ENCODE peak calls at places on chromosomes 7 and 10, in seven cellular contexts. O is skeletal muscle cell, Q is IMR-90, F is astrocyte of the cerebellum, R is dorsolateral prefrontal cortex, W is fibroblast of lung, V is ovary. E is an unnamed sample.

GRCh38 chr10:61024801-61025201 is 80.8 kb upstream of the RHOBTB1 start:
- DNase-seq in O (no peak), Q (peak), F (no peak), R (no peak), W (peak), V (no peak), E (no peak)

GRCh38 chr7:1099637-1100036 is 11.7 kb downstream of the GPER1 start:
- DNase-seq in O (no peak), Q (no peak), F (no peak), R (no peak), W (no peak), V (no peak), E (no peak)

GRCh38 chr10:48924988-48925387 is 14.7 kb downstream of the LRRC18 start:
- DNase-seq in O (no peak), Q (no peak), F (no peak), R (no peak), W (no peak), V (no peak), E (no peak)

GRCh38 chr7:18952846-18953245 is 164.6 kb downstream of the TWIST1 start:
- DNase-seq in O (no peak), Q (no peak), F (no peak), R (no peak), W (no peak), V (no peak), E (no peak)

GRCh38 chr10:118842826-118843624 is 88.3 kb upstream of the CACUL1 start:
- DNase-seq in O (no peak), Q (no peak), F (no peak), R (no peak), W (no peak), V (no peak), E (no peak)

GRCh38 chr10:18312385-18313145 is 172.3 kb downstream of the CACNB2 start:
- DNase-seq in O (peak), Q (peak), F (peak), R (no peak), W (peak), V (peak), E (peak)

GRCh38 chr7:66921918-66922486 is 977 bp downstream of the TMEM248 start:
- DNase-seq in O (peak), Q (no peak), F (no peak), R (no peak), W (peak), V (no peak), E (no peak)

GRCh38 chr7:78197447-78197846 is 398.9 kb downstream of the PHTF2 start:
- DNase-seq in O (peak), Q (peak), F (no peak), R (no peak), W (peak), V (no peak), E (no peak)

GRCh38 chr7:79979437-79979836 is 155.2 kb upstream of the GNAI1 start:
- DNase-seq in O (peak), Q (peak), F (no peak), R (no peak), W (peak), V (no peak), E (no peak)

GRCh38 chr10:93352638-93353383 is 129.3 kb downstream of the MYOF start:
- DNase-seq in O (no peak), Q (peak), F (peak), R (no peak), W (peak), V (no peak), E (peak)

GRCh38 chr10:17257466-17258321 is 29.7 kb downstream of the VIM start:
- DNase-seq in O (no peak), Q (peak), F (peak), R (no peak), W (peak), V (peak), E (no peak)

GRCh38 chr7:2864204-2864985 is 20.3 kb upstream of the GNA12 start:
- DNase-seq in O (no peak), Q (no peak), F (no peak), R (no peak), W (no peak), V (no peak), E (no peak)

GRCh38 chr10:109029870-109030269 is 893.4 kb downstream of the XPNPEP1 start:
- DNase-seq in O (no peak), Q (no peak), F (no peak), R (no peak), W (peak), V (no peak), E (no peak)

GRCh38 chr7:117038408-117038807 is 85.1 kb downstream of the ST7 start:
- DNase-seq in O (no peak), Q (no peak), F (no peak), R (no peak), W (no peak), V (no peak), E (no peak)

GRCh38 chr10:72503241-72503640 is 122.6 kb downstream of the MICU1 start:
- DNase-seq in O (peak), Q (peak), F (no peak), R (no peak), W (peak), V (no peak), E (peak)

GRCh38 chr10:26378763-26379361 is 59.3 kb upstream of the APBB1IP start:
- DNase-seq in O (no peak), Q (no peak), F (no peak), R (no peak), W (peak), V (no peak), E (no peak)

GRCh38 chr7:120709931-120710330 is 148.0 kb downstream of the TSPAN12 start:
- DNase-seq in O (no peak), Q (no peak), F (no peak), R (no peak), W (peak), V (no peak), E (no peak)

GRCh38 chr7:45469103-45469502 is 105.1 kb upstream of the ADCY1 start:
- DNase-seq in O (no peak), Q (no peak), F (peak), R (no peak), W (peak), V (no peak), E (no peak)

GRCh38 chr7:128084896-128085608 is 53.8 kb upstream of the LRRC4 start:
- DNase-seq in O (no peak), Q (peak), F (no peak), R (no peak), W (peak), V (no peak), E (no peak)

GRCh38 chr10:114374141-114374791 is 30.0 kb downstream of the AFAP1L2 start:
- DNase-seq in O (no peak), Q (peak), F (peak), R (no peak), W (peak), V (peak), E (peak)

GRCh38 chr7:31059551-31059950 is 7.4 kb downstream of the ADCYAP1R1 start:
- DNase-seq in O (no peak), Q (no peak), F (no peak), R (no peak), W (no peak), V (no peak), E (no peak)

GRCh38 chr10:78870458-78870857 is 198.3 kb upstream of the ZMIZ1 start:
- DNase-seq in O (no peak), Q (no peak), F (no peak), R (no peak), W (no peak), V (no peak), E (no peak)

GRCh38 chr10:114996542-114996941 is 58.5 kb downstream of the TRUB1 start:
- DNase-seq in O (no peak), Q (peak), F (no peak), R (no peak), W (peak), V (no peak), E (no peak)

GRCh38 chr10:17768506-17768905 is 16.5 kb downstream of the TMEM236 start:
- DNase-seq in O (no peak), Q (no peak), F (no peak), R (no peak), W (no peak), V (no peak), E (no peak)

GRCh38 chr10:62036186-62037081 is 134.9 kb downstream of the ARID5B start:
- DNase-seq in O (no peak), Q (no peak), F (no peak), R (no peak), W (peak), V (no peak), E (no peak)

GRCh38 chr7:96949766-96950165 is 55.6 kb upstream of the DLX6 start:
- DNase-seq in O (no peak), Q (no peak), F (peak), R (no peak), W (peak), V (no peak), E (peak)

GRCh38 chr7:155299539-155300202 is 2.0 kb downstream of the INSIG1 start:
- DNase-seq in O (no peak), Q (no peak), F (no peak), R (no peak), W (no peak), V (no peak), E (no peak)

GRCh38 chr7:149642579-149642978 is 130.8 kb downstream of the ZNF467 start:
- DNase-seq in O (no peak), Q (no peak), F (no peak), R (no peak), W (no peak), V (no peak), E (no peak)

GRCh38 chr10:87658858-87659555 is 671 bp upstream of the PAPSS2 start:
- DNase-seq in O (no peak), Q (peak), F (no peak), R (no peak), W (no peak), V (no peak), E (no peak)

GRCh38 chr10:103789771-103790201 is 65.6 kb downstream of the SH3PXD2A start:
- DNase-seq in O (no peak), Q (no peak), F (no peak), R (no peak), W (no peak), V (no peak), E (no peak)

GRCh38 chr10:8042032-8042863 is 12.2 kb upstream of the GATA3 start:
- DNase-seq in O (no peak), Q (no peak), F (no peak), R (no peak), W (no peak), V (no peak), E (no peak)

GRCh38 chr7:11212080-11212711 is 238.5 kb downstream of the PHF14 start:
- DNase-seq in O (peak), Q (peak), F (peak), R (peak), W (peak), V (peak), E (peak)

DNA sequence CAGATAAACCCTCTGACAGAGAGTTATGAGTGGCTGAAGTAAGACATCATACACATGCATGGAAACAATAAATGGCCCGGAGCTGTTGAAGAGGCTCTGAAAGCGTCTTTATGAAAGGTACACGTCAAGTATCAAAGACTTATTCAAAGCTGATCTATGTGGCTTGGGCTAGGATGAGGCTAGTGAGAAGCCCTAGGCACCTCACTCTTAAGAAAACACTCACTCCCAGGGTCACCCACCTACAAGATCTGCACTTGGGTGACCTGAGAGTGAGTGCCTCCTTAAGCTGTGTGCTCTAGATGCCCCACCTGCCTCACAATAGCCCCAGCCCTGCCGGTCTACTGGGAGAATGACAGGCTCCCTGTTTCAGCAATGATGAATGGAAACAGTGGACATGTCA is 1.1 kb upstream of the GIMAP1 start:
- DNase-seq in O (no peak), Q (no peak), F (no peak), R (no peak), W (no peak), V (no peak), E (no peak)
- H3K4me3 ChIP-seq in O (no peak), Q (no peak), F (no peak), R (no peak), W (no peak), V (no peak), E (no peak)

DNA sequence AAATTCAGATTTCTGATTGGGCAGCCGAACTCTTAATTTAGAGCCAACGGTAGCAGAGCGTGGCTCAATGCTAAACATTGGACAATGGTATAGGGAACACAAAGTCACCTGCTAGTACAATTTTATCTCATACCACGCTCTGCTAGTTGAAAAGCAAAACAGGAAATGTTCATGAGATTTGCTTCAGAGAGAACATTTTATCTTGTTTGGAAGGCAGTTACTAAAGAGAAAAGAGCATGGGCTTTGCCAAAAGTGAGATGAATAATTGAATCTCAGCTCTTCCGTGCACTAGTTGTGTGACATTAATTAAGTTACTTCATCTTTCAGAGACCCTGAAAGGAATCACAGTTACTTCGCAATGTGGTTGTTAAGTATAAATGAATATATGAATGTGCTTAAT is 161.5 kb upstream of the FAM13C start:
- DNase-seq in O (no peak), Q (no peak), F (no peak), R (no peak), W (no peak), V (no peak), E (no peak)
- H3K4me3 ChIP-seq in O (no peak), Q (no peak), F (no peak), R (no peak), W (no peak), V (no peak), E (no peak)

DNA sequence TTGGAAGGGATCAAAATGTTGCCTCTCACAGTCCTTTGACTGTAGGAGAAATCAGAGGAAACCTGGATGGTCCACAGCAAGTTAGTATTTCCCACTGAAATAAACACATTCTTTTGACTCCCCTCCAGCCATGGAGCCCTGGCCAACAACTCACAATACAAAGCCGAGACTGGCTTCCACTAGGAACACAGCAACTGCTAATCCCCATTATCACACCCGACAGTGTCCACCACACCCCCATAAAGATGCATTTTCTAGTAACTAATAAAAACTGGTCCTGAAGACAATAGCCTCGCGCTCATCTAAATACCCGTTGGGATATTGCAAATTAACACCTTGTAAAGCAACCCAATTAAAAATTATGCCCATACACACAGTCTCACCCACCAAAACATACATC is 768 bp upstream of the MACROH2A2 start:
- DNase-seq in O (no peak), Q (no peak), F (no peak), R (no peak), W (no peak), V (no peak), E (no peak)
- H3K4me3 ChIP-seq in O (peak), Q (peak), F (peak), R (peak), W (no peak), V (peak), E (no peak)

GRCh38 chr10:94361161-94361794 is 1.5 kb downstream of the NOC3L start:
- DNase-seq in O (no peak), Q (no peak), F (no peak), R (no peak), W (peak), V (no peak), E (peak)

GRCh38 chr10:94357193-94357592 is 5.5 kb downstream of the NOC3L start:
- DNase-seq in O (no peak), Q (no peak), F (no peak), R (no peak), W (no peak), V (no peak), E (no peak)

GRCh38 chr10:94362360-94363250 is at the start of gene NOC3L:
- DNase-seq in O (peak), Q (peak), F (peak), R (peak), W (peak), V (peak), E (peak)

GRCh38 chr10:94355841-94356240 is 6.9 kb downstream of the NOC3L start:
- DNase-seq in O (no peak), Q (no peak), F (no peak), R (no peak), W (no peak), V (no peak), E (no peak)

GRCh38 chr10:94358480-94358879 is 4.3 kb downstream of the NOC3L start:
- DNase-seq in O (peak), Q (peak), F (peak), R (no peak), W (peak), V (no peak), E (no peak)
- H3K4me3 ChIP-seq in O (peak), Q (peak), F (peak), R (no peak), W (no peak), V (no peak), E (no peak)

DNA sequence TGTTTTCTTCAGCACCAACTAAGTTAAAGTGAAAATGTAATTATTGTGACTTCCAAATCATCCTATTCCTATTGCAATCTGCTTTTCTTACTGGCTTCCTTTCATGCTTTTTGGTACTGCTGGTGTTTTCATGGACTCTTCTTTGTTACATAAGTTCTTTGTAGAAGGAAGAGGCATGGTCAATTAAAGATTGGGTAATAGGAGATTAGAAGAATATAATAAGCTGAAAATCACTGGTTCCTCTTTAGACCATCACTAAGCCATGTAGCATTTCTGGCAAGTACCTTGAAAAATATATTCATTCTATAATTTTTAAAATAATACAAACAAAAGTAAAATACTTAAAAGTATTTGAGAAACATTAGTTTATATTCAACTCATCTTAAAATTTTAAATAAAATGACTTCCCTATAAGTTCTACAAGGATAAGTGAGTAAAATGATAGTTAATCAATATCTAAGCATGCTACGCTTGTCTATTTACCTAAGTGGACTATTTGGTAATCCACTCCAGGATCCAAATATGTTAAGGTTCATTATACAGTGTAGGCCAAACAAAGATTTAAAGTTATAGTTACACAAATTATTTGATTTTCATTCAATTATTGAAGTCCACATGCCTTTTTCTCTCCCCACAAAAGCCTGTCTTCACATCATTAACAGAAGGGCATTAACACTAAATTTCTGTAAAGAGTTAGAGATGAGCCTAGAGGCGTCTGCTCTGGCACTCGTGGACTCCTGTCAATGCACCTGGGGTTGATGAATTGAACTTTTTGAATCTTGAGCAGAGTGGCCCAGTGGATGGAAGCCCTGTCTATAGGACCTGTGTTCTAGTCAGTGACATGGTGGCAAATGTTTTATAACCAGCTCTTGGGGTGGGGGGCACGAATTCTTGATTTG is 408.1 kb downstream of the INHBA start:
- DNase-seq in O (no peak), Q (no peak), F (no peak), R (no peak), W (no peak), V (no peak), E (no peak)
- H3K4me3 ChIP-seq in O (no peak), Q (no peak), F (no peak), R (no peak), W (no peak), V (no peak), E (no peak)